ENCODE peak calls at places on chromosomes 5 and 9, in five cellular contexts. Z is K562, X is A549, K is GM12878, F is SK-N-SH. B is an unnamed sample.

GRCh38 chr9:114030364-114030763 is 47.7 kb downstream of the AMBP start:
- DNase-seq in Z (no peak), X (no peak), K (no peak), F (no peak), B (no peak)

GRCh38 chr9:79215819-79216218 is 355.9 kb upstream of the TLE4 start:
- DNase-seq in Z (no peak), X (no peak), K (no peak), F (no peak), B (peak)

GRCh38 chr9:108569624-108570023 is 286.2 kb downstream of the ACTL7B start:
- DNase-seq in Z (no peak), X (no peak), K (no peak), F (no peak), B (peak)

GRCh38 chr9:121736147-121736721 is 84.8 kb downstream of the DAB2IP start:
- DNase-seq in Z (peak), X (peak), K (no peak), F (no peak), B (peak)

GRCh38 chr5:172293054-172293744 is 9.6 kb upstream of the UBTD2 start:
- DNase-seq in Z (peak), X (peak), K (no peak), F (peak), B (peak)

GRCh38 chr5:96297290-96297689 is 135.8 kb downstream of the PCSK1 start:
- DNase-seq in Z (no peak), X (no peak), K (no peak), F (peak), B (peak)

GRCh38 chr9:20428976-20429375 is 193.3 kb downstream of the MLLT3 start:
- DNase-seq in Z (no peak), X (no peak), K (no peak), F (no peak), B (no peak)

GRCh38 chr9:21677834-21678233 is 124.6 kb upstream of the MTAP start:
- DNase-seq in Z (no peak), X (peak), K (no peak), F (no peak), B (peak)

GRCh38 chr9:127370147-127370579 is 26.8 kb upstream of the SLC2A8 start:
- DNase-seq in Z (no peak), X (no peak), K (no peak), F (no peak), B (no peak)

GRCh38 chr5:64229163-64229774 is 63.6 kb downstream of the RNF180 start:
- DNase-seq in Z (peak), X (peak), K (no peak), F (peak), B (peak)

GRCh38 chr5:36944607-36945225 is 68.1 kb downstream of the NIPBL start:
- DNase-seq in Z (peak), X (no peak), K (no peak), F (peak), B (peak)

GRCh38 chr5:1437452-1437851 is 7.8 kb downstream of the SLC6A3 start:
- DNase-seq in Z (peak), X (peak), K (no peak), F (peak), B (peak)

DNA sequence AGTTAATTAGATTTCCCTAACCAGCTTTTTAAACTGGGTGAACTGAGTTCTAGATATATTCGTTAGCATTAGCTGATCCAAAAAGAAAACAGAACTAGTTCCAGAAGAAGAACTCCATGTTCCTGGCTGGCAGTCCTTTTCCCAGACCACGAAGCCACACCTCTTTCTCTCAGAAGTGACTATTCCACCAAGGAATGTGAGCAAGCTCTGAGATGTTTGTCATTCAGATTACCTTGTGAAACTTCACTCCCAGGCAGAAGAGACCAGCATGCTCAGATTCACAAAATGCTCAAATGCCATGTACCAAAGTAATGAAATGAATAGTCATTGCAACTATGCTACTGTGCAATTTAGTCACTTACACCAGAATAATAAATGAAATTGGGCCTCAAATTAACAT is 4.4 kb upstream of the SSBP2 start:
- DNase-seq in Z (no peak), X (peak), K (no peak), F (no peak), B (peak)
- TF ChIP-seq RCOR1 in Z (peak), X (no peak), K (no peak), F (no peak), B (no peak)

DNA sequence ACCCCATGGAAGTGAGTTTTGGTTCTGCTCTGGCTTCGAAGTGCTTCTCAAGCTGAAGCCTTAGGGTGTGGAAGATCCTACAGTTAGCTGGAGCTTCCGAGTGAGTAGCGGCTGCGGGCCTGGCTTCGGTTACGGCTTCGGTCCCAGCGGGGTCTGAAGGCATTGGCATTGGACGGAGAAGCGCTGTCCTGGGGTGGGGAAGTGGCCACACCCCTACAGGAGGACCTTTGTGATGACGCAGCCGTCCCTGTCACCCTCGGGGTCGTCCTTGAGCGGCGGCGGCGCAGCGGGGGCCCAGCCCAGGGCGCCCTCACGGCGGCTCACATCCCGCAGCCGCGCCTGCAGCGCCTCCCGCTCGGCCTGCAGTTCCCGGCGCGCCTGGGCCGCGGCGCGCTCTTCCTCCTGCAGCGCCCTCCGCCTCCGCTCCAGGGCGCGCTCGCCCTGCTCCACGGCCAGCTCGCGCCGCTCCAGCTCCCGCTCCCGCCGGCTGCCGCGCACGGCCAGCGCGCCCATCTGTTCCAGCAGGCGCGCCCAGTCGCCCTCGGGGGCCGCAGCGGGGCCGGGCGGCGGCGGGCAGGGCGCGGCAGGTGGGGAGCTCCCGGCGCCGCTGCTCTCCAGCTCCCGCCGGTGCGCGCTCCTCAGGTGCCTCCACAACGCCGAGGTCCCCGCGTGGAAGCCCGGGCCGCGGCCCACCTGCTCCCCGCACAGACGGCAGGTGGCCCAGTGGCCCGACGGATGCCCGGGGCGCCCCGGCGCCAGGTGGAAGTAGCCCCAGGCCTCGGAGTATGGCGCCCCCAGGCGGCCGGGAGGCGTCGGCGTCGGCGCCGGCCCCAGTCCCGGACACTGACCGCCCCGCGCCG is 9.9 kb downstream of the ZBED3 start:
- DNase-seq in Z (peak), X (peak), K (no peak), F (peak), B (peak)
- TF ChIP-seq RCOR1 in Z (peak), X (no peak), K (no peak), F (peak), B (no peak)

GRCh38 chr5:106459541-106459940 is 1211.2 kb downstream of the EFNA5 start:
- DNase-seq in Z (no peak), X (no peak), K (no peak), F (no peak), B (no peak)
- TF ChIP-seq RCOR1 in Z (no peak), X (no peak), K (no peak), F (no peak), B (no peak)

GRCh38 chr5:177320879-177321278 is 9.2 kb upstream of the MXD3 start:
- DNase-seq in Z (no peak), X (no peak), K (no peak), F (no peak), B (no peak)

GRCh38 chr5:177314376-177315342 is 3.0 kb upstream of the MXD3 start:
- DNase-seq in Z (no peak), X (no peak), K (no peak), F (no peak), B (no peak)

GRCh38 chr5:177319913-177320588 is 8.4 kb upstream of the MXD3 start:
- DNase-seq in Z (no peak), X (no peak), K (no peak), F (no peak), B (no peak)

GRCh38 chr5:177315411-177315810 is 3.7 kb upstream of the MXD3 start:
- DNase-seq in Z (no peak), X (no peak), K (no peak), F (no peak), B (no peak)

GRCh38 chr5:177317959-177318377 is 6.3 kb upstream of the MXD3 start:
- DNase-seq in Z (peak), X (peak), K (no peak), F (peak), B (peak)
- TF ChIP-seq RCOR1 in Z (no peak), X (no peak), K (no peak), F (no peak), B (no peak)

GRCh38 chr9:133115604-133116345 is 5.3 kb downstream of the RALGDS start:
- DNase-seq in Z (peak), X (no peak), K (peak), F (no peak), B (peak)
- TF ChIP-seq RCOR1 in Z (no peak), X (no peak), K (no peak), F (no peak), B (no peak)

GRCh38 chr5:32279223-32279622 is 33.5 kb downstream of the MTMR12 start:
- DNase-seq in Z (no peak), X (no peak), K (no peak), F (no peak), B (no peak)

GRCh38 chr5:32278403-32278802 is 34.3 kb downstream of the MTMR12 start:
- DNase-seq in Z (no peak), X (no peak), K (no peak), F (no peak), B (peak)

GRCh38 chr5:32279786-32280185 is 33.0 kb downstream of the MTMR12 start:
- DNase-seq in Z (no peak), X (no peak), K (no peak), F (no peak), B (no peak)

GRCh38 chr5:32282633-32283032 is 30.1 kb downstream of the MTMR12 start:
- DNase-seq in Z (no peak), X (no peak), K (no peak), F (no peak), B (no peak)

DNA sequence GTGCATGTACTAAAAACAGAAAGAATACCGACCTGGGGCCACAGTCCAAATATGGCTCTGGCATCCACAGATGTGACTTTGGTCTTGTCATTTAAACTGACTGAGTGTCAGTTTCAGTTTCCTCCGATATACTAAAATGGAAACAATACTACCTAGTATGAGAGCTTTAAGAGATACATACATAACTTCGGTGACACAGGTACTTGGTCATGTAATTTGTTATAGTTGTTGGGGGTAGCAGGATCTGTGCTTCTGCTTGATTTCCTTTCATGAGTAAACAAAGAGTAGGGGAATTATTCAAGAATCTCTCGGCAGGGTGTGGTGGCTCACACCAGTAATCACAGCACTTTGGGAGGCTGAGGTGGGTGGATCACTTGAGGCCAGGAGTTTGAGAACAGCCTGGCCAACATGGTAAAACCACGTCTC is 32.1 kb downstream of the MTMR12 start:
- DNase-seq in Z (no peak), X (no peak), K (peak), F (no peak), B (no peak)
- TF ChIP-seq RCOR1 in Z (no peak), X (no peak), K (no peak), F (no peak), B (no peak)

B was measured in IMR-90.